ENCODE peak calls at places on chromosomes 2 and 18, in four cellular contexts. One of them, this sample, is unnamed.
A peak's percentile ranks its signal among the peaks of the same experiment; 100 is the strongest.

GRCh38 chr18:43665239-43665788 is 388.0 kb upstream of the SYT4 start:
- DNase-seq in transverse colon: no peak
- DNase-seq in ovary: no peak
- DNase-seq in sigmoid colon: no peak
- DNase-seq in this sample: no peak

GRCh38 chr2:171482877-171483276 is 39.4 kb upstream of the CYBRD1 start:
- DNase-seq in sigmoid colon: no peak
- DNase-seq in transverse colon: no peak
- DNase-seq in ovary: no peak
- DNase-seq in this sample: no peak

GRCh38 chr2:42569116-42569711 is 782 bp downstream of the MTA3 start:
- DNase-seq in ovary: peak; percentile 64
- DNase-seq in transverse colon: peak; percentile 24
- DNase-seq in sigmoid colon: peak; percentile 69
- DNase-seq in this sample: no peak

GRCh38 chr2:169464508-169465386 is 14.5 kb upstream of the BBS5 start:
- DNase-seq in sigmoid colon: no peak
- DNase-seq in ovary: no peak
- DNase-seq in transverse colon: no peak
- DNase-seq in this sample: no peak

GRCh38 chr2:174219321-174219720 is 29.0 kb downstream of the OLA1 start:
- DNase-seq in transverse colon: no peak
- DNase-seq in ovary: no peak
- DNase-seq in sigmoid colon: no peak
- DNase-seq in this sample: no peak

GRCh38 chr2:74457549-74458131 is 598 bp upstream of the WBP1 start:
- DNase-seq in transverse colon: peak; percentile 86
- DNase-seq in ovary: peak; percentile 65
- DNase-seq in sigmoid colon: peak; percentile 79
- DNase-seq in this sample: no peak

GRCh38 chr2:171180229-171180937 is 19.7 kb upstream of the TLK1 start:
- DNase-seq in transverse colon: no peak
- DNase-seq in ovary: no peak
- DNase-seq in sigmoid colon: no peak
- DNase-seq in this sample: no peak

GRCh38 chr2:10029875-10030223 is 13.5 kb upstream of the KLF11 start:
- DNase-seq in sigmoid colon: no peak
- DNase-seq in transverse colon: no peak
- DNase-seq in ovary: no peak
- DNase-seq in this sample: no peak

GRCh38 chr2:23669413-23670244 is 257.3 kb downstream of the ATAD2B start:
- DNase-seq in transverse colon: peak; percentile 48
- DNase-seq in sigmoid colon: peak; percentile 96
- DNase-seq in ovary: peak; percentile 82
- DNase-seq in this sample: peak; percentile 62

GRCh38 chr2:127226520-127227263 is 6.6 kb upstream of the CYP27C1 start:
- DNase-seq in sigmoid colon: no peak
- DNase-seq in ovary: no peak
- DNase-seq in transverse colon: peak; percentile 86
- DNase-seq in this sample: no peak

GRCh38 chr18:21997207-21998143 is 171.9 kb upstream of the GATA6 start:
- DNase-seq in sigmoid colon: no peak
- DNase-seq in ovary: peak; percentile 38
- DNase-seq in transverse colon: no peak
- DNase-seq in this sample: no peak

GRCh38 chr2:71494523-71495155 is 41.3 kb downstream of the DYSF start:
- DNase-seq in ovary: no peak
- DNase-seq in transverse colon: no peak
- DNase-seq in sigmoid colon: no peak
- DNase-seq in this sample: no peak

GRCh38 chr2:232353660-232354059 is 24.9 kb upstream of the ALPP start:
- DNase-seq in ovary: no peak
- DNase-seq in sigmoid colon: peak; percentile 35
- DNase-seq in transverse colon: no peak
- DNase-seq in this sample: no peak

GRCh38 chr2:84674586-84674985 is 158.3 kb downstream of the DNAH6 start:
- DNase-seq in transverse colon: no peak
- DNase-seq in sigmoid colon: no peak
- DNase-seq in ovary: no peak
- DNase-seq in this sample: no peak

GRCh38 chr2:29228276-29228675 is 113.1 kb downstream of the CLIP4 start:
- DNase-seq in transverse colon: no peak
- DNase-seq in sigmoid colon: no peak
- DNase-seq in ovary: no peak
- DNase-seq in this sample: no peak

GRCh38 chr2:227373389-227373788 is 5.7 kb downstream of the TM4SF20 start:
- DNase-seq in sigmoid colon: no peak
- DNase-seq in transverse colon: no peak
- DNase-seq in ovary: no peak
- DNase-seq in this sample: no peak

GRCh38 chr2:184598313-184599053 is at the start of gene ZNF804A:
- DNase-seq in ovary: peak; percentile 22
- DNase-seq in transverse colon: peak; percentile 53
- DNase-seq in sigmoid colon: peak; percentile 64
- DNase-seq in this sample: peak; percentile 41

GRCh38 chr18:54161267-54161666 is 63.2 kb downstream of the MBD2 start:
- DNase-seq in transverse colon: no peak
- DNase-seq in ovary: no peak
- DNase-seq in sigmoid colon: no peak
- DNase-seq in this sample: no peak

GRCh38 chr18:56645415-56646016 is 5.6 kb upstream of the WDR7 start:
- DNase-seq in transverse colon: no peak
- DNase-seq in sigmoid colon: no peak
- DNase-seq in ovary: no peak
- DNase-seq in this sample: no peak

GRCh38 chr2:2824588-2824987 is 493.5 kb upstream of the MYT1L start:
- DNase-seq in ovary: no peak
- DNase-seq in transverse colon: no peak
- DNase-seq in sigmoid colon: no peak
- DNase-seq in this sample: no peak

GRCh38 chr2:2837768-2838547 is 506.9 kb upstream of the MYT1L start:
- DNase-seq in transverse colon: no peak
- DNase-seq in sigmoid colon: no peak
- DNase-seq in ovary: no peak
- DNase-seq in this sample: no peak

GRCh38 chr2:667332-668000 is 9.7 kb downstream of the TMEM18 start:
- DNase-seq in sigmoid colon: no peak
- DNase-seq in transverse colon: no peak
- DNase-seq in ovary: no peak
- DNase-seq in this sample: no peak

GRCh38 chr2:203758841-203759691 is 52.6 kb downstream of the CD28 start:
- DNase-seq in transverse colon: no peak
- DNase-seq in ovary: no peak
- DNase-seq in sigmoid colon: no peak
- DNase-seq in this sample: no peak

GRCh38 chr2:118055512-118056164 is 32.6 kb upstream of the INSIG2 start:
- DNase-seq in sigmoid colon: no peak
- DNase-seq in ovary: no peak
- DNase-seq in transverse colon: no peak
- DNase-seq in this sample: no peak

GRCh38 chr2:56325661-56326345 is 142.0 kb downstream of the CCDC85A start:
- DNase-seq in ovary: no peak
- DNase-seq in transverse colon: no peak
- DNase-seq in sigmoid colon: no peak
- DNase-seq in this sample: no peak

GRCh38 chr18:28175930-28176673 is 828 bp downstream of the CDH2 start:
- DNase-seq in sigmoid colon: no peak
- DNase-seq in ovary: no peak
- DNase-seq in transverse colon: no peak
- DNase-seq in this sample: no peak

GRCh38 chr2:68279691-68280090 is 27.4 kb upstream of the PPP3R1 start:
- DNase-seq in sigmoid colon: no peak
- DNase-seq in transverse colon: no peak
- DNase-seq in ovary: no peak
- DNase-seq in this sample: no peak

GRCh38 chr2:7649461-7650228 is 732.4 kb downstream of the RNF144A start:
- DNase-seq in transverse colon: no peak
- DNase-seq in ovary: no peak
- DNase-seq in sigmoid colon: no peak
- DNase-seq in this sample: no peak

GRCh38 chr2:238569415-238570195 is 142.9 kb downstream of the ASB1 start:
- DNase-seq in sigmoid colon: no peak
- DNase-seq in transverse colon: no peak
- DNase-seq in ovary: no peak
- DNase-seq in this sample: no peak
- TF ChIP-seq EP300 in sigmoid colon: peak; percentile 51
- TF ChIP-seq EP300 in transverse colon: no peak
- TF ChIP-seq EP300 in ovary: no peak
- TF ChIP-seq EP300 in this sample: no peak

GRCh38 chr2:241842620-241843211 is 16.0 kb downstream of the PDCD1 start:
- DNase-seq in transverse colon: peak; percentile 65
- DNase-seq in sigmoid colon: peak; percentile 85
- DNase-seq in ovary: peak; percentile 62
- DNase-seq in this sample: peak; percentile 36
- TF ChIP-seq POLR2A in transverse colon: peak; percentile 40
- TF ChIP-seq POLR2A in sigmoid colon: no peak
- TF ChIP-seq POLR2A in ovary: no peak
- TF ChIP-seq POLR2A in this sample: no peak

GRCh38 chr18:35324926-35325655 is 19.1 kb downstream of the ZNF24 start:
- DNase-seq in transverse colon: no peak
- DNase-seq in ovary: no peak
- DNase-seq in sigmoid colon: no peak
- DNase-seq in this sample: no peak

GRCh38 chr18:35331367-35332087 is 12.7 kb downstream of the ZNF24 start:
- DNase-seq in sigmoid colon: no peak
- DNase-seq in transverse colon: no peak
- DNase-seq in ovary: no peak
- DNase-seq in this sample: no peak

GRCh38 chr18:35328868-35329267 is 15.4 kb downstream of the ZNF24 start:
- DNase-seq in sigmoid colon: no peak
- DNase-seq in transverse colon: no peak
- DNase-seq in ovary: no peak
- DNase-seq in this sample: no peak

GRCh38 chr18:35322486-35323258 is 21.5 kb downstream of the ZNF24 start:
- DNase-seq in ovary: no peak
- DNase-seq in sigmoid colon: no peak
- DNase-seq in transverse colon: no peak
- DNase-seq in this sample: no peak

DNA sequence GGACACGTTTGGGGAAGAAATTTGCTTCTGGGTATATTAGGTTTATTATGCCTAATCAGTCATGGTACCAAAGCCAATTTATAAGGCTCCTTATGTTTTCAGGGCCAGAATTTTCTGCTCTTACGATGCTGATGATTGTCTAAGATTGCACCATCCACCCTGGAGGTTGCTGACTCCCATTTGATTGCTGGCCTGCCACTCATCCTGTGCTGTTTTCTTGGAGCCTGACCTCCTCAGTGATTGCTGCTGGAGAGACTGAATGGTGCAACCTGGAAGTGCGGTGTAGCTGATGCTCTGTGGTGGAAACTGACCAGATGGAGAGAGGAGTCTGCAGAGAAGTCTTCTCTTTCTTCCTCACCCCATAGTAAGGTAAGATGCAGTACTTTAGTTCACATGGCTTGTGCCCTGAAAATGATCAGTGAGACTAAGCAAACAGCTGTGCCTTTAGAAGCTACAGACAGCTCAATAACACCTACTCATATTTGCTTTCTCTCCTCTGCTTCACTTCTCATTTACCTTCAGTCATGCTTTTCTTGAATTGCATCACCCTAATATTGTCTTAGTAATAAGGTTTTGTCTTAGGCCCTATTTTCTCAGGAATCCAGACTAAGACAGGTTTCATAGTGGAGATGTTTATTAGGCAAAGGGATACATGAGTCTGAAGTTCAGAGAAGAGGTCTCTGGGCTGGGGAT is 17.4 kb downstream of the ZNF24 start:
- DNase-seq in ovary: no peak
- DNase-seq in transverse colon: no peak
- DNase-seq in sigmoid colon: no peak
- DNase-seq in this sample: no peak
- TF ChIP-seq EP300 in ovary: no peak
- TF ChIP-seq EP300 in transverse colon: no peak
- TF ChIP-seq EP300 in sigmoid colon: no peak
- TF ChIP-seq EP300 in this sample: no peak

DNA sequence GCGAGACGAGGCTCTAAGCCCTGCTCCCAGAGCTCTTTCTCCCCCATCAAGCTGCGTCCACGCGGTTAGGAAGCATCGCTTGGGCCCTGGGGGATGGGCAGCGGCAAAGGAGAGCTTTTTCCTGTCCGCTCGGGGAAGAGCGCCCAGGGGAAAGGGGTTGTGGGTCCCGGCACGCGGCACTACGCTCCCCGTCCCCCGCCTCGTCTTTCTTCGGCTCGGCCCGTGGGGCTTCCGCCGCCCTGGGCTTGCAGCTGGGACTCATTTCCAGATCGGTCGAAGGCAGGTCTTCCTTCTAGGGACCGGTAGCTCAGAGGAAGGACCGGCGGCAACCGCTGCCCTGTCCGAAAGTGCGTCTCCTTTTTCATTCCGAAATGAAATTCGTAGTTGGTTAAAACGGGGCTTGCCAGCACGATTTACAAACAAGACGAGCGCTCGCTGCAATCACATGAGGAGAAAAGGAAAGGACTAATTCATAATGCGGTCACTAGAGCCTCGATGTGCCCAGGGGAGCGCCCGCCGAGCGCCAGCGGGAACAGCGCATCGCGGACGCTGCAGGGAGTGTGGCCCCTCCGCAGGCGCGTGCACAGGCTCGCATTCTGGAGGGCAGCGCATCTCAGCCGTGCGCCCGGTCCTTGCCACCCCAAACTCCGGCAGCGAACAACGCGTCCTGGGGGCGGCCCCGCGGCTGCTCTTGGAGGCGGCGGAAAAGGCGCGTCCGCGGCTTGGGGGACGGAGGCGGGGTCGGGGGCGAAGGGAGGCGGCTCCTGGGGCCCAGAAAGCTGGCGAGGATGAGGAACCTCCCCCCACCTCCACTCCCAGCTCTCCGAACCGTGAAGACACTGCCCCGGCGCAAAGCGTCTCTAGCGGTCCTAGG is 3.6 kb upstream of the ITPRIPL1 start:
- DNase-seq in sigmoid colon: no peak
- DNase-seq in ovary: no peak
- DNase-seq in transverse colon: peak; percentile 71
- DNase-seq in this sample: no peak
- TF ChIP-seq POLR2A in sigmoid colon: no peak
- TF ChIP-seq POLR2A in ovary: no peak
- TF ChIP-seq POLR2A in transverse colon: peak; percentile 29
- TF ChIP-seq POLR2A in this sample: peak; percentile 12

This sample was measured in tibial nerve.